ENCODE peak calls at places on chromosomes 5 and 9, in five cellular contexts. O, E, P, I and Q are unnamed samples.
A peak's percentile ranks its signal among the peaks of the same experiment; 100 is the strongest.

GRCh38 chr5:115414406-115415142 is 118.1 kb upstream of the CCDC112 start:
- DNase-seq in I (no peak), O (peak; percentile 25), E (no peak), P (peak; percentile 99), Q (no peak)

GRCh38 chr5:160169326-160169725 is 50.1 kb upstream of the PWWP2A start:
- DNase-seq in P (peak; percentile 97), I (peak; percentile 23), O (peak; percentile 38), E (no peak), Q (no peak)

GRCh38 chr5:67268233-67269011 is 71.8 kb upstream of the CD180 start:
- DNase-seq in I (peak; percentile 93), P (peak; percentile 95), E (peak; percentile 73), O (peak; percentile 70), Q (peak; percentile 77)

GRCh38 chr5:94920570-94920969 is 302.1 kb downstream of the SLF1 start:
- DNase-seq in I (no peak), E (no peak), O (no peak), P (no peak), Q (no peak)

GRCh38 chr5:18553269-18553668 is 919.0 kb downstream of the TAF11L14 start:
- DNase-seq in E (no peak), O (no peak), I (no peak), P (no peak), Q (no peak)

GRCh38 chr5:8633259-8633658 is 764.3 kb downstream of the MTRR start:
- DNase-seq in P (no peak), E (no peak), I (no peak), O (no peak), Q (no peak)

GRCh38 chr5:61048534-61048933 is 103.5 kb downstream of the NDUFAF2 start:
- DNase-seq in I (no peak), P (peak; percentile 92), E (no peak), O (no peak), Q (no peak)

GRCh38 chr5:146283344-146283761 is 55.3 kb upstream of the POU4F3 start:
- DNase-seq in E (no peak), I (no peak), P (peak; percentile 96), O (no peak), Q (no peak)

GRCh38 chr9:134770972-134771971 is 109.3 kb upstream of the FCN2 start:
- DNase-seq in P (no peak), I (no peak), O (peak; percentile 50), E (no peak), Q (no peak)

GRCh38 chr9:91727316-91727861 is 222.6 kb downstream of the ROR2 start:
- DNase-seq in E (no peak), I (peak; percentile 39), O (no peak), P (peak; percentile 56), Q (peak; percentile 43)

DNA sequence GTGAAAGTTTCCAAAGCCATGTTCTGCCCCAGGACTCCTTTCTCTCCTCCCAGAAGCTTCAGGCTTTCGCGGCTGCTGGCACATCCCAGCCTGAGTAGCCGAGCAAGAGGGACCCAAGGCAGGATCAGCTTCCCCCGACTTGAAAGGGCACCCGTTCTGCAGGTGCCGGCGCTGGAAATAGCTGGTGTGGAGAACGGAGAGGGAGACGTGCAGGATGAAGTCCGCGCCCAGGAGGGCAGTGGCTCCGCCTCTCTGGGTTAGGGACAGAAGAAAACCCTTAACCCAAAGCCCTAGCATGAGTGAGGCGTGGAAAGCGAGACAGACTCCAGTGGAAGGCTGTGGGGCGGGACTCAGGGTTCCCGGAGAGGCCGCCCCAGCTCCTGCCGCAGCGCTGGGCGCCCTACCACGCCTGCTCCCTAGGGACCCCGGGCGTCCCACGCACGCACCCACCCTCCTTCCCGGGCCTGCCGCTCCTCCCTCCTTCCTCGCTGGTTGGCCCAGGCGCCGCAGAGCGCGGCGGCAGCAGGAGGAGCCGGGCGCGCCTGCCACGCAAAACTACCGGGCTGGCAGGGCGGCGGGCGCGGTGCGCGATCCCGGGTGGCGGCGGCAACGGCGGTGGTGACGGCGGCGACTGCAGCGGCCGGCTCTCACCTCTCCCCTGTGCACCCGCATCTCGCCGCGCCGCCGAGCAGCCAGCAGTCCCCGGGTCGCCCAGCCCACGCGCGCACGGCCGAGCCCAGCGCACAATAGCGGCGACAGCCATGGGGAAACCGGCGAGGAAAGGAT is at the start of gene SLC1A1:
- DNase-seq in O (peak; percentile 62), I (peak; percentile 33), E (peak; percentile 64), P (peak; percentile 21), Q (peak; percentile 60)
- TF ChIP-seq POLR2A in O (peak; percentile 28), I (no peak), E (peak; percentile 39), P (no peak), Q (peak; percentile 44)

GRCh38 chr9:137201205-137201868 is 796 bp upstream of the TPRN start:
- DNase-seq in O (no peak), I (no peak), P (no peak), E (no peak), Q (no peak)
- H3K4me1 ChIP-seq in O (peaks cover 72% of the 10 kb centered on the region), I (peaks cover 26% of the 10 kb centered on the region), P (peaks cover 24% of the 10 kb centered on the region), E (peaks cover 64% of the 10 kb centered on the region), Q (peaks cover 80% of the 10 kb centered on the region)

DNA sequence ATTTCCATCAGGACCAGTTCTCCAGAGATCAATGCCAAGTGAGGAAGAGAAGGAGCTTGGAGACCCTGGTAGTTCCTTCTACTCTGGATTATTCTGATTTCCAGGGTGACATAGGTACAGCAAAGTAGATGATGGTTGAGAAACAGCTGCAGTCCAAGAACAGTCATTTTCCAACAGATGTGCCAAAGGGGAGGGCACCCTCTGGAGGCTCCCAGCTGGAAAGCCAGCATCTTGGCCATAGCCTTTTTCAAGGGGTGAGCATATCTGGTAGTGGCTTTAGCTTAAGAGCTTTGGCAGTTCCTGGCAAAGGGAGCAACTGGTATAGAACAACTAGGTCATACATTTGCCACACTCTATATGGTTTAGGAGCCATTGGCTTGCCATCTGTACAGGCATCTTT is 492.7 kb downstream of the RASEF start:
- DNase-seq in E (no peak), I (no peak), P (peak; percentile 4), O (no peak), Q (no peak)
- TF ChIP-seq POLR2A in E (no peak), I (no peak), P (no peak), O (no peak), Q (no peak)

GRCh38 chr5:14551211-14551610 is 30.4 kb upstream of the OTULINL start:
- DNase-seq in I (no peak), O (no peak), E (no peak), P (no peak), Q (no peak)

GRCh38 chr5:14547660-14548059 is 33.9 kb upstream of the OTULINL start:
- DNase-seq in P (no peak), O (no peak), I (no peak), E (no peak), Q (no peak)

GRCh38 chr5:14556015-14556414 is 25.6 kb upstream of the OTULINL start:
- DNase-seq in O (no peak), P (no peak), E (no peak), I (no peak), Q (no peak)

GRCh38 chr5:14557203-14557725 is 24.3 kb upstream of the OTULINL start:
- DNase-seq in I (no peak), E (no peak), P (no peak), O (no peak), Q (no peak)

GRCh38 chr5:14552017-14552416 is 29.6 kb upstream of the OTULINL start:
- DNase-seq in O (no peak), E (no peak), I (no peak), P (no peak), Q (no peak)
- H3K4me1 ChIP-seq in O (no peaks in the 10 kb centered on the region), E (no peaks in the 10 kb centered on the region), I (no peaks in the 10 kb centered on the region), P (no peaks in the 10 kb centered on the region), Q (no peaks in the 10 kb centered on the region)

GRCh38 chr9:14827805-14828204 is 82.4 kb downstream of the FREM1 start:
- DNase-seq in P (no peak), E (no peak), O (no peak), I (no peak), Q (no peak)

GRCh38 chr9:14829204-14829603 is 81.0 kb downstream of the FREM1 start:
- DNase-seq in P (no peak), E (no peak), I (no peak), O (no peak), Q (no peak)

GRCh38 chr9:14822666-14823065 is 87.6 kb downstream of the FREM1 start:
- DNase-seq in E (no peak), P (no peak), I (no peak), O (no peak), Q (no peak)

GRCh38 chr9:14824481-14824880 is 85.7 kb downstream of the FREM1 start:
- DNase-seq in P (no peak), E (no peak), I (no peak), O (no peak), Q (no peak)

GRCh38 chr9:14823800-14824199 is 86.4 kb downstream of the FREM1 start:
- DNase-seq in I (no peak), P (no peak), E (no peak), O (no peak), Q (no peak)
- TF ChIP-seq POLR2A in I (no peak), P (no peak), E (no peak), O (no peak), Q (no peak)

GRCh38 chr5:28281381-28281780 is 1243.0 kb upstream of the CDH9 start:
- DNase-seq in E (no peak), I (no peak), O (no peak), P (no peak), Q (no peak)

GRCh38 chr5:28286566-28286965 is 1248.2 kb upstream of the CDH9 start:
- DNase-seq in E (no peak), O (no peak), I (no peak), P (no peak), Q (no peak)

GRCh38 chr5:28284788-28285187 is 1246.4 kb upstream of the CDH9 start:
- DNase-seq in O (no peak), P (no peak), I (no peak), E (no peak), Q (no peak)
- H3K4me1 ChIP-seq in O (no peaks in the 10 kb centered on the region), P (no peaks in the 10 kb centered on the region), I (no peaks in the 10 kb centered on the region), E (no peaks in the 10 kb centered on the region), Q (no peaks in the 10 kb centered on the region)

GRCh38 chr5:111755264-111755941 is 1.6 kb downstream of the NREP start:
- DNase-seq in P (no peak), E (no peak), I (no peak), O (no peak), Q (no peak)

GRCh38 chr5:111757582-111758283 is 739 bp upstream of the NREP start:
- DNase-seq in E (peak; percentile 92), O (peak; percentile 97), P (peak; percentile 93), I (peak; percentile 94), Q (peak; percentile 93)

GRCh38 chr5:111755942-111756353 is 1.0 kb downstream of the NREP start:
- DNase-seq in P (peak; percentile 67), I (no peak), O (no peak), E (no peak), Q (no peak)

GRCh38 chr5:111758284-111758628 is 1.3 kb upstream of the NREP start:
- DNase-seq in O (no peak), I (no peak), E (no peak), P (no peak), Q (no peak)

DNA sequence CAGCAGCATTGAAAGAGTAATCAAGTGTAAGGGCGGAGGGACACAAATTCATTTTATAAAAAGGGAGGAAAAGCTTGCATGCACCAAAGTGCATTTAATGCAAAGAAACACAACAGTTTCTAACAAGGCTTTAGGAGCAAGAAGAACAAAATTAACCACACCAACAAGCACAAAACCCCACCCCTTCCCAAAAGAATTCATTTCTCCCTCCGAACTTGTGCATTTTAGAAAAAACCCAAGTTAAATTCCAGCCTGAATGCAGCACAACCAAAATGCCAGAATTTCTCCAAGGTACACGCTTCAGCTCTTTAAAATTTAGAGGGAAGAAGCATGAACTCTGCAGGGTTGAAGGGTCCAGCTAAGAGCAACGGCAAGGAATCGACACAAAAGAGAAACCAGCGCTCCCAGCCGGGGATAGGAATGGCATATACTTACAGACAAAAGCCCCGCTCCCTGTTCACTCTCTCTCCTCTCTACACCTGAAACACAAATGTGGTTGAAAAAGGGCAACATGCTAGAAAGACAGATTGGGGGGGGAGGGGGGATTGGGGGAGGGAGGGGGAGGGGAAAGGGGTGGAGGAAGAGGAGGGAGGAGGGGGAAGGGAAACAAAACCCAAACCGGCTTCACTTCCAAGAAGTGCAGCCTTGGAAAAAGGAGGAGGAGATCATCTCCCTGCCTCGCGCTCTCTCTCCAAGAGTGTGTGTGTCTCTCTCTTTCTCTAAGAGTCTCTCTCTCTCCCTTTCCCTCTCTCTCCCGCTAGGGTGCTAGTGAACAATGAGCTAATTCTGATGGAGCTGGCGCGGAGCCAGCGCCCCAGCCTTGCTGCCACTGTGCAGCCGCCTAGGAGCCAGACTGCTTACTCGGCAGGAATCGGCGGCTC is at the start of gene NREP:
- DNase-seq in E (peak; percentile 90), P (peak; percentile 97), I (peak; percentile 88), O (peak; percentile 90), Q (peak; percentile 95)
- TF ChIP-seq POLR2A in E (peak; percentile 81), P (peak; percentile 77), I (no peak), O (no peak), Q (peak; percentile 56)